ENCODE peak calls at places on chromosomes 1 and 21, in nine cellular contexts. One of them, this sample, is unnamed.

GRCh38 chr1:42941640-42942330 is 16.9 kb downstream of the SLC2A1 start:
- DNase-seq in GM12878: no peak
- DNase-seq in esophagus muscularis mucosa: no peak
- DNase-seq in breast epithelium: peak; percentile 80
- DNase-seq in suprapubic skin: no peak
- DNase-seq in upper lobe of left lung: no peak
- DNase-seq in SK-N-SH: no peak
- DNase-seq in spleen: peak; percentile 85
- DNase-seq in prostate gland: peak; percentile 81
- DNase-seq in this sample: peak; percentile 88

GRCh38 chr1:32180186-32181060 is 948 bp downstream of the TXLNA start:
- DNase-seq in GM12878: no peak
- DNase-seq in esophagus muscularis mucosa: no peak
- DNase-seq in breast epithelium: no peak
- DNase-seq in suprapubic skin: peak; percentile 81
- DNase-seq in upper lobe of left lung: peak; percentile 89
- DNase-seq in SK-N-SH: peak; percentile 80
- DNase-seq in spleen: peak; percentile 88
- DNase-seq in prostate gland: peak; percentile 31
- DNase-seq in this sample: peak; percentile 62

GRCh38 chr1:7471836-7472235 is 299.3 kb upstream of the VAMP3 start:
- DNase-seq in GM12878: no peak
- DNase-seq in esophagus muscularis mucosa: no peak
- DNase-seq in breast epithelium: no peak
- DNase-seq in suprapubic skin: no peak
- DNase-seq in upper lobe of left lung: peak; percentile 72
- DNase-seq in SK-N-SH: no peak
- DNase-seq in spleen: no peak
- DNase-seq in prostate gland: no peak
- DNase-seq in this sample: no peak

GRCh38 chr1:38018864-38019343 is 6.4 kb downstream of the UTP11 start:
- DNase-seq in GM12878: no peak
- DNase-seq in esophagus muscularis mucosa: no peak
- DNase-seq in breast epithelium: no peak
- DNase-seq in suprapubic skin: no peak
- DNase-seq in upper lobe of left lung: no peak
- DNase-seq in SK-N-SH: no peak
- DNase-seq in spleen: no peak
- DNase-seq in prostate gland: no peak
- DNase-seq in this sample: no peak

GRCh38 chr21:26572668-26573381 is at the start of gene CYYR1:
- DNase-seq in GM12878: no peak
- DNase-seq in esophagus muscularis mucosa: no peak
- DNase-seq in breast epithelium: no peak
- DNase-seq in suprapubic skin: no peak
- DNase-seq in upper lobe of left lung: peak; percentile 85
- DNase-seq in SK-N-SH: peak; percentile 9
- DNase-seq in spleen: peak; percentile 87
- DNase-seq in prostate gland: no peak
- DNase-seq in this sample: no peak

GRCh38 chr1:43300661-43301094 is at the start of gene TIE1:
- DNase-seq in GM12878: no peak
- DNase-seq in esophagus muscularis mucosa: no peak
- DNase-seq in breast epithelium: no peak
- DNase-seq in suprapubic skin: no peak
- DNase-seq in upper lobe of left lung: peak; percentile 41
- DNase-seq in SK-N-SH: no peak
- DNase-seq in spleen: no peak
- DNase-seq in prostate gland: no peak
- DNase-seq in this sample: no peak

GRCh38 chr1:157138220-157139124 is at the start of gene ETV3:
- DNase-seq in GM12878: peak; percentile 42
- DNase-seq in esophagus muscularis mucosa: peak; percentile 97
- DNase-seq in breast epithelium: peak; percentile 92
- DNase-seq in suprapubic skin: peak; percentile 94
- DNase-seq in upper lobe of left lung: peak; percentile 96
- DNase-seq in SK-N-SH: peak; percentile 95
- DNase-seq in spleen: peak; percentile 97
- DNase-seq in prostate gland: peak; percentile 92
- DNase-seq in this sample: peak; percentile 96

GRCh38 chr1:7717769-7718368 is 53.2 kb upstream of the VAMP3 start:
- DNase-seq in GM12878: no peak
- DNase-seq in esophagus muscularis mucosa: no peak
- DNase-seq in breast epithelium: no peak
- DNase-seq in suprapubic skin: no peak
- DNase-seq in upper lobe of left lung: no peak
- DNase-seq in SK-N-SH: no peak
- DNase-seq in spleen: no peak
- DNase-seq in prostate gland: no peak
- DNase-seq in this sample: no peak

GRCh38 chr1:109927908-109928307 is 17.3 kb downstream of the CSF1 start:
- DNase-seq in GM12878: no peak
- DNase-seq in esophagus muscularis mucosa: peak; percentile 95
- DNase-seq in breast epithelium: no peak
- DNase-seq in suprapubic skin: peak; percentile 85
- DNase-seq in upper lobe of left lung: peak; percentile 19
- DNase-seq in SK-N-SH: no peak
- DNase-seq in spleen: no peak
- DNase-seq in prostate gland: peak; percentile 56
- DNase-seq in this sample: peak; percentile 72

GRCh38 chr21:37987668-37988067 is 71.4 kb upstream of the KCNJ6 start:
- DNase-seq in GM12878: no peak
- DNase-seq in esophagus muscularis mucosa: no peak
- DNase-seq in breast epithelium: no peak
- DNase-seq in suprapubic skin: no peak
- DNase-seq in upper lobe of left lung: no peak
- DNase-seq in SK-N-SH: no peak
- DNase-seq in spleen: no peak
- DNase-seq in prostate gland: no peak
- DNase-seq in this sample: no peak

GRCh38 chr21:37994211-37994610 is 78.0 kb upstream of the KCNJ6 start:
- DNase-seq in GM12878: no peak
- DNase-seq in esophagus muscularis mucosa: no peak
- DNase-seq in breast epithelium: no peak
- DNase-seq in suprapubic skin: no peak
- DNase-seq in upper lobe of left lung: no peak
- DNase-seq in SK-N-SH: no peak
- DNase-seq in spleen: no peak
- DNase-seq in prostate gland: no peak
- DNase-seq in this sample: no peak

GRCh38 chr21:37993071-37993470 is 76.8 kb upstream of the KCNJ6 start:
- DNase-seq in GM12878: no peak
- DNase-seq in esophagus muscularis mucosa: no peak
- DNase-seq in breast epithelium: no peak
- DNase-seq in suprapubic skin: no peak
- DNase-seq in upper lobe of left lung: no peak
- DNase-seq in SK-N-SH: no peak
- DNase-seq in spleen: no peak
- DNase-seq in prostate gland: no peak
- DNase-seq in this sample: no peak
- H3K4me3 ChIP-seq in GM12878: no peak overlapping the region
- H3K4me3 ChIP-seq in esophagus muscularis mucosa: no peak overlapping the region
- H3K4me3 ChIP-seq in breast epithelium: no peak overlapping the region
- H3K4me3 ChIP-seq in suprapubic skin: no peak overlapping the region
- H3K4me3 ChIP-seq in upper lobe of left lung: no peak overlapping the region
- H3K4me3 ChIP-seq in SK-N-SH: no peak overlapping the region
- H3K4me3 ChIP-seq in spleen: no peak overlapping the region
- H3K4me3 ChIP-seq in prostate gland: no peak overlapping the region
- H3K4me3 ChIP-seq in this sample: no peak overlapping the region

GRCh38 chr1:151290709-151291303 is 8.7 kb downstream of the ZNF687 start:
- DNase-seq in GM12878: no peak
- DNase-seq in esophagus muscularis mucosa: no peak
- DNase-seq in breast epithelium: no peak
- DNase-seq in suprapubic skin: no peak
- DNase-seq in upper lobe of left lung: peak; percentile 58
- DNase-seq in SK-N-SH: no peak
- DNase-seq in spleen: peak; percentile 78
- DNase-seq in prostate gland: no peak
- DNase-seq in this sample: no peak

GRCh38 chr1:151289991-151290708 is 8.1 kb downstream of the ZNF687 start:
- DNase-seq in GM12878: no peak
- DNase-seq in esophagus muscularis mucosa: no peak
- DNase-seq in breast epithelium: no peak
- DNase-seq in suprapubic skin: no peak
- DNase-seq in upper lobe of left lung: peak; percentile 60
- DNase-seq in SK-N-SH: no peak
- DNase-seq in spleen: no peak
- DNase-seq in prostate gland: no peak
- DNase-seq in this sample: no peak

GRCh38 chr1:151293093-151293492 is 11.0 kb downstream of the ZNF687 start:
- DNase-seq in GM12878: no peak
- DNase-seq in esophagus muscularis mucosa: no peak
- DNase-seq in breast epithelium: no peak
- DNase-seq in suprapubic skin: no peak
- DNase-seq in upper lobe of left lung: no peak
- DNase-seq in SK-N-SH: no peak
- DNase-seq in spleen: no peak
- DNase-seq in prostate gland: no peak
- DNase-seq in this sample: no peak

GRCh38 chr1:151294748-151295462 is 12.8 kb downstream of the ZNF687 start:
- DNase-seq in GM12878: no peak
- DNase-seq in esophagus muscularis mucosa: no peak
- DNase-seq in breast epithelium: no peak
- DNase-seq in suprapubic skin: no peak
- DNase-seq in upper lobe of left lung: no peak
- DNase-seq in SK-N-SH: no peak
- DNase-seq in spleen: no peak
- DNase-seq in prostate gland: no peak
- DNase-seq in this sample: no peak

DNA sequence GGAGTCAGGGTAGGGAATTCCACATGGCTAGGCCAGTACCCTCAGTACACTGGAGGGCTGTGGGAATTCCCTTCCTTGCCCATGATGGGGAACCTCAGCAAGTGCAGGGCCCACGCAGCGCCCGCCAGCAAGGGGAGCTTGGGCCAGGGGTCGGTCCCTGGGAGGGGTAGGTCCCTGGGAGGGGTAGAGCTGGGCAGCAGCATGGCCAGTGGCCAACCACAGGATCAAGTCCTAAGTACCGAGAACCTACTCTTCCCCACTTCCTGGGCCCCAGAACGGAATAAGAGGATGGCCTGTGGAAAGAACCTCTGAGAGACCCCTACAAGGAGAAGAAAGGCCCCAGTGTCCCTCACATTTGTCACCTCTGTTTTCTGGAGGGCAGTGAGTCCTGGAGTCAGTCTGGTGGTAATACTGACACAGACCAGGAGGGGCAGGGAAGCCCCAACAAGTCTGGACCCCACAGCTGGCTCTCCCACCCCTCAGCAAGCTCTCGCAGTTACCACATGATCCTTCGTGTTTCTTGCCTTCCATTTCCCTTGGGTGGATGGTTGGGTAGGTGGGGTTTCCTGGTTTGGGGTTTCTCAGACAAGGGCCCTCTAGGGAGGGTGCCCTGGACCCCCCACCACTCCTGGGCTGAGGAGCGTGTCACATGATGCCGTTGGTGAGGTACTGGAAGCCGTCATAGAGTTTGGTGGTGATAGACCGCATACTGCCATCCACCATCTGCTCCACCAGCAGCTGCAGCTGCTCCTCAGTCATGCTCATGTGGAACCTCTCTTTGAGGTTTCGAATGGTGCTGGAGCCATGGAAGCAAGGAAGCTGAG is 10.3 kb downstream of the ZNF687 start:
- DNase-seq in GM12878: no peak
- DNase-seq in esophagus muscularis mucosa: no peak
- DNase-seq in breast epithelium: no peak
- DNase-seq in suprapubic skin: no peak
- DNase-seq in upper lobe of left lung: peak; percentile 66
- DNase-seq in SK-N-SH: peak; percentile 45
- DNase-seq in spleen: no peak
- DNase-seq in prostate gland: no peak
- DNase-seq in this sample: no peak
- TF ChIP-seq POLR2AphosphoS5 in GM12878: peak; percentile 73
- TF ChIP-seq POLR2AphosphoS5 in esophagus muscularis mucosa: no peak
- TF ChIP-seq POLR2AphosphoS5 in breast epithelium: no peak
- TF ChIP-seq POLR2AphosphoS5 in suprapubic skin: no peak
- TF ChIP-seq POLR2AphosphoS5 in upper lobe of left lung: no peak
- TF ChIP-seq POLR2AphosphoS5 in SK-N-SH: peak; percentile 12
- TF ChIP-seq POLR2AphosphoS5 in spleen: peak; percentile 81
- TF ChIP-seq POLR2AphosphoS5 in prostate gland: no peak
- TF ChIP-seq POLR2AphosphoS5 in this sample: peak; percentile 9

DNA sequence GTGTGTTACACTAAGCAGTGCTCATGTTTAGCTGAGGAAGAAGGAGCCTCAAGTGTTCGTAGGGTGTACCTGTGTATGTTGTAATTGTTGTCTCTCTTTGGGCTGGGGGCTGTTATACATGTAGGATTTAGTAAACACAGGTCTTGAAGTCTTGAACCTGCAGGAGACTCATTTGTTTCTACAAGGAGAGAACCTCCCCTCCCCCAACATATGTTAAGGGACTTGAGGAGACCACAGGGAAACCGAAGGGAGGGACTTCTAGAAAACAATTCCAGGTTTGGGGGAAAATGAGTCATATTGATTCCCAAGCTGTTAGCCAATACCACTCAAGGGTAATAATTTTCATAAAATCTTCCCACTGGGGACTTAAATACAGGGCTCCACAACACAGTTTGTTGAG is 25.0 kb upstream of the AGBL4 start:
- DNase-seq in GM12878: no peak
- DNase-seq in esophagus muscularis mucosa: no peak
- DNase-seq in breast epithelium: no peak
- DNase-seq in suprapubic skin: no peak
- DNase-seq in upper lobe of left lung: no peak
- DNase-seq in SK-N-SH: no peak
- DNase-seq in spleen: no peak
- DNase-seq in prostate gland: no peak
- DNase-seq in this sample: no peak
- H3K4me3 ChIP-seq in GM12878: no peak overlapping the region
- H3K4me3 ChIP-seq in esophagus muscularis mucosa: no peak overlapping the region
- H3K4me3 ChIP-seq in breast epithelium: no peak overlapping the region
- H3K4me3 ChIP-seq in suprapubic skin: no peak overlapping the region
- H3K4me3 ChIP-seq in upper lobe of left lung: no peak overlapping the region
- H3K4me3 ChIP-seq in SK-N-SH: no peak overlapping the region
- H3K4me3 ChIP-seq in spleen: no peak overlapping the region
- H3K4me3 ChIP-seq in prostate gland: no peak overlapping the region
- H3K4me3 ChIP-seq in this sample: no peak overlapping the region

DNA sequence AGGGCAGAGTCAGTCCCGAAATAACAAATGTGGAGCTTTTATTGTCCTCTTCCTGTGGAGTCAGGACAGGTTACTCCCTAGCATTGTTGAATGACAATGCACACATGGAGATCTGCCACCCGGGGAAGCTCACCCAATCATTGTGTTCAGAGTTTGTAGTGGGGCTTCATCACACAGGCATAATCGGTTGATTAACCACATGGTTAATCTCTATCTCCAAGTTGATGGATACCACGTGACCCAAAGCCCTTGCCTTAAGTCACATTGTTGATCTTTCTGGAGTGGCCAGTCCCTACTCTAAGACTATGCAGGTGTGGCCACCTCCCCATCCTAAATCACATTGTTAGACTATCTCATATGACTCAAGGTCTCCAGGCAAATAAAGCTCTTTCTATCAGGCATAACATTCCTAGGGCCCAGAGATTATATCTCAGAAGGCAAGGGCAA is 2.6 kb upstream of the C1orf141 start:
- DNase-seq in GM12878: no peak
- DNase-seq in esophagus muscularis mucosa: no peak
- DNase-seq in breast epithelium: no peak
- DNase-seq in suprapubic skin: no peak
- DNase-seq in upper lobe of left lung: no peak
- DNase-seq in SK-N-SH: no peak
- DNase-seq in spleen: no peak
- DNase-seq in prostate gland: no peak
- DNase-seq in this sample: peak; percentile 54
- TF ChIP-seq POLR2AphosphoS5 in GM12878: no peak
- TF ChIP-seq POLR2AphosphoS5 in esophagus muscularis mucosa: no peak
- TF ChIP-seq POLR2AphosphoS5 in breast epithelium: no peak
- TF ChIP-seq POLR2AphosphoS5 in suprapubic skin: no peak
- TF ChIP-seq POLR2AphosphoS5 in upper lobe of left lung: no peak
- TF ChIP-seq POLR2AphosphoS5 in SK-N-SH: no peak
- TF ChIP-seq POLR2AphosphoS5 in spleen: no peak
- TF ChIP-seq POLR2AphosphoS5 in prostate gland: no peak
- TF ChIP-seq POLR2AphosphoS5 in this sample: peak; percentile 10

This sample was measured in transverse colon.